ENCODE peak calls at places on chromosome 20, in nine cellular contexts. O, H, S, X, T, D, U, G and B are unnamed samples.

GRCh38 chr20:24208652-24209051 is 220.1 kb upstream of the GGTLC1 start:
- DNase-seq in O (no peak), H (no peak), S (no peak), X (no peak), T (no peak), D (no peak), U (no peak), G (no peak), B (no peak)

GRCh38 chr20:47191074-47191673 is 165.3 kb downstream of the ZMYND8 start:
- DNase-seq in O (no peak), H (no peak), S (no peak), X (no peak), T (no peak), D (no peak), U (peak), G (no peak), B (no peak)

GRCh38 chr20:10329387-10330005 is 104.5 kb downstream of the MKKS start:
- DNase-seq in O (no peak), H (no peak), S (no peak), X (no peak), T (no peak), D (no peak), U (no peak), G (no peak), B (no peak)

GRCh38 chr20:43949741-43950618 is 35.3 kb downstream of the TOX2 start:
- DNase-seq in O (peak), H (no peak), S (peak), X (no peak), T (peak), D (no peak), U (no peak), G (no peak), B (peak)

GRCh38 chr20:50701055-50701963 is 10.0 kb upstream of the RIPOR3 start:
- DNase-seq in O (no peak), H (no peak), S (no peak), X (no peak), T (no peak), D (no peak), U (no peak), G (no peak), B (no peak)

GRCh38 chr20:53515749-53516148 is 77.9 kb downstream of the ZNF217 start:
- DNase-seq in O (no peak), H (no peak), S (no peak), X (no peak), T (no peak), D (no peak), U (no peak), G (no peak), B (no peak)

GRCh38 chr20:63163596-63164560 is 52.1 kb downstream of the YTHDF1 start:
- DNase-seq in O (no peak), H (no peak), S (no peak), X (no peak), T (no peak), D (no peak), U (no peak), G (no peak), B (no peak)

GRCh38 chr20:48701702-48702101 is 126.1 kb downstream of the PREX1 start:
- DNase-seq in O (no peak), H (no peak), S (no peak), X (no peak), T (no peak), D (no peak), U (no peak), G (no peak), B (no peak)

GRCh38 chr20:62370115-62370806 is 3.1 kb upstream of the LAMA5 start:
- DNase-seq in O (no peak), H (peak), S (no peak), X (no peak), T (no peak), D (no peak), U (no peak), G (no peak), B (no peak)

GRCh38 chr20:31861346-31862156 is 8.8 kb downstream of the DUSP15 start:
- DNase-seq in O (peak), H (no peak), S (no peak), X (no peak), T (peak), D (peak), U (peak), G (peak), B (peak)

GRCh38 chr20:17859616-17860232 is 108.9 kb downstream of the SNX5 start:
- DNase-seq in O (no peak), H (no peak), S (no peak), X (no peak), T (no peak), D (no peak), U (no peak), G (no peak), B (no peak)

GRCh38 chr20:23869520-23869919 is 10.0 kb downstream of the CST5 start:
- DNase-seq in O (no peak), H (no peak), S (no peak), X (no peak), T (no peak), D (no peak), U (no peak), G (no peak), B (no peak)